ENCODE peak calls at places on chromosomes 4 and X, in seven cellular contexts. One of them, this sample, is unnamed.

GRCh38 chr4:48228887-48229462 is 40.7 kb downstream of the TEC start:
- DNase-seq in adipocyte: no peak
- DNase-seq in naive thymus-derived CD4-positive, alpha-beta T cell: no peak
- DNase-seq in CD4-positive, alpha-beta memory T cell: no peak
- DNase-seq in astrocyte: no peak
- DNase-seq in right cardiac atrium: no peak
- DNase-seq in neural progenitor cell: no peak
- DNase-seq in this sample: no peak

GRCh38 chrX:68982476-68982875 is 153.7 kb downstream of the EFNB1 start:
- DNase-seq in adipocyte: no peak
- DNase-seq in naive thymus-derived CD4-positive, alpha-beta T cell: no peak
- DNase-seq in CD4-positive, alpha-beta memory T cell: no peak
- DNase-seq in astrocyte: no peak
- DNase-seq in right cardiac atrium: no peak
- DNase-seq in neural progenitor cell: no peak
- DNase-seq in this sample: no peak

GRCh38 chr4:42398448-42399355 is 1.4 kb downstream of the SHISA3 start:
- DNase-seq in adipocyte: no peak
- DNase-seq in naive thymus-derived CD4-positive, alpha-beta T cell: no peak
- DNase-seq in CD4-positive, alpha-beta memory T cell: no peak
- DNase-seq in astrocyte: no peak
- DNase-seq in right cardiac atrium: no peak
- DNase-seq in neural progenitor cell: peak; percentile 84
- DNase-seq in this sample: peak; percentile 9

GRCh38 chr4:91113130-91113706 is 986.0 kb downstream of the CCSER1 start:
- DNase-seq in adipocyte: peak; percentile 53
- DNase-seq in naive thymus-derived CD4-positive, alpha-beta T cell: no peak
- DNase-seq in CD4-positive, alpha-beta memory T cell: no peak
- DNase-seq in astrocyte: peak; percentile 8
- DNase-seq in right cardiac atrium: no peak
- DNase-seq in neural progenitor cell: peak; percentile 49
- DNase-seq in this sample: peak; percentile 50

GRCh38 chrX:45515262-45516215 is 314.9 kb upstream of the DIPK2B start:
- DNase-seq in adipocyte: peak; percentile 95
- DNase-seq in naive thymus-derived CD4-positive, alpha-beta T cell: no peak
- DNase-seq in CD4-positive, alpha-beta memory T cell: peak; percentile 37
- DNase-seq in astrocyte: peak; percentile 81
- DNase-seq in right cardiac atrium: peak; percentile 51
- DNase-seq in neural progenitor cell: peak; percentile 49
- DNase-seq in this sample: peak; percentile 97

GRCh38 chr4:82776925-82777542 is 21.6 kb downstream of the SCD5 start:
- DNase-seq in adipocyte: peak; percentile 80
- DNase-seq in naive thymus-derived CD4-positive, alpha-beta T cell: no peak
- DNase-seq in CD4-positive, alpha-beta memory T cell: no peak
- DNase-seq in astrocyte: peak; percentile 87
- DNase-seq in right cardiac atrium: no peak
- DNase-seq in neural progenitor cell: no peak
- DNase-seq in this sample: no peak

GRCh38 chrX:111507931-111508330 is 3.5 kb upstream of the SERTM2 start:
- DNase-seq in adipocyte: no peak
- DNase-seq in naive thymus-derived CD4-positive, alpha-beta T cell: no peak
- DNase-seq in CD4-positive, alpha-beta memory T cell: no peak
- DNase-seq in astrocyte: no peak
- DNase-seq in right cardiac atrium: no peak
- DNase-seq in neural progenitor cell: no peak
- DNase-seq in this sample: no peak

GRCh38 chr4:19224820-19225219 is 1026.9 kb upstream of the SLIT2 start:
- DNase-seq in adipocyte: peak; percentile 81
- DNase-seq in naive thymus-derived CD4-positive, alpha-beta T cell: no peak
- DNase-seq in CD4-positive, alpha-beta memory T cell: no peak
- DNase-seq in astrocyte: no peak
- DNase-seq in right cardiac atrium: no peak
- DNase-seq in neural progenitor cell: peak; percentile 38
- DNase-seq in this sample: peak; percentile 66

GRCh38 chr4:40199999-40200880 is 3.4 kb downstream of the RHOH start:
- DNase-seq in adipocyte: no peak
- DNase-seq in naive thymus-derived CD4-positive, alpha-beta T cell: peak; percentile 73
- DNase-seq in CD4-positive, alpha-beta memory T cell: peak; percentile 62
- DNase-seq in astrocyte: peak; percentile 41
- DNase-seq in right cardiac atrium: no peak
- DNase-seq in neural progenitor cell: no peak
- DNase-seq in this sample: no peak

GRCh38 chr4:103100691-103101090 is 1.1 kb upstream of the BDH2 start:
- DNase-seq in adipocyte: no peak
- DNase-seq in naive thymus-derived CD4-positive, alpha-beta T cell: no peak
- DNase-seq in CD4-positive, alpha-beta memory T cell: no peak
- DNase-seq in astrocyte: no peak
- DNase-seq in right cardiac atrium: no peak
- DNase-seq in neural progenitor cell: peak; percentile 20
- DNase-seq in this sample: no peak

GRCh38 chr4:60656171-60656570 is 544.0 kb upstream of the ADGRL3 start:
- DNase-seq in adipocyte: peak; percentile 55
- DNase-seq in naive thymus-derived CD4-positive, alpha-beta T cell: no peak
- DNase-seq in CD4-positive, alpha-beta memory T cell: no peak
- DNase-seq in astrocyte: no peak
- DNase-seq in right cardiac atrium: no peak
- DNase-seq in neural progenitor cell: no peak
- DNase-seq in this sample: peak; percentile 44

GRCh38 chr4:102612824-102613366 is 111.7 kb downstream of the NFKB1 start:
- DNase-seq in adipocyte: no peak
- DNase-seq in naive thymus-derived CD4-positive, alpha-beta T cell: peak; percentile 73
- DNase-seq in CD4-positive, alpha-beta memory T cell: peak; percentile 64
- DNase-seq in astrocyte: no peak
- DNase-seq in right cardiac atrium: no peak
- DNase-seq in neural progenitor cell: no peak
- DNase-seq in this sample: peak; percentile 56

GRCh38 chr4:2798399-2799301 is 5.8 kb downstream of the SH3BP2 start:
- DNase-seq in adipocyte: no peak
- DNase-seq in naive thymus-derived CD4-positive, alpha-beta T cell: no peak
- DNase-seq in CD4-positive, alpha-beta memory T cell: no peak
- DNase-seq in astrocyte: no peak
- DNase-seq in right cardiac atrium: peak; percentile 92
- DNase-seq in neural progenitor cell: peak; percentile 4
- DNase-seq in this sample: no peak

GRCh38 chr4:3197366-3198105 is 51.4 kb upstream of the MSANTD1 start:
- DNase-seq in adipocyte: no peak
- DNase-seq in naive thymus-derived CD4-positive, alpha-beta T cell: no peak
- DNase-seq in CD4-positive, alpha-beta memory T cell: no peak
- DNase-seq in astrocyte: no peak
- DNase-seq in right cardiac atrium: no peak
- DNase-seq in neural progenitor cell: no peak
- DNase-seq in this sample: no peak

GRCh38 chrX:154353172-154353843 is 21.1 kb downstream of the FLNA start:
- DNase-seq in adipocyte: no peak
- DNase-seq in naive thymus-derived CD4-positive, alpha-beta T cell: no peak
- DNase-seq in CD4-positive, alpha-beta memory T cell: no peak
- DNase-seq in astrocyte: no peak
- DNase-seq in right cardiac atrium: peak; percentile 41
- DNase-seq in neural progenitor cell: no peak
- DNase-seq in this sample: no peak

GRCh38 chrX:347351-348117 is 28.9 kb upstream of the GTPBP6 start:
- DNase-seq in adipocyte: no peak
- DNase-seq in naive thymus-derived CD4-positive, alpha-beta T cell: no peak
- DNase-seq in CD4-positive, alpha-beta memory T cell: no peak
- DNase-seq in astrocyte: no peak
- DNase-seq in right cardiac atrium: peak; percentile 56
- DNase-seq in neural progenitor cell: no peak
- DNase-seq in this sample: no peak

GRCh38 chrX:40300286-40300890 is 202.6 kb upstream of the BCOR start:
- DNase-seq in adipocyte: no peak
- DNase-seq in naive thymus-derived CD4-positive, alpha-beta T cell: no peak
- DNase-seq in CD4-positive, alpha-beta memory T cell: no peak
- DNase-seq in astrocyte: no peak
- DNase-seq in right cardiac atrium: no peak
- DNase-seq in neural progenitor cell: peak; percentile 26
- DNase-seq in this sample: no peak

GRCh38 chr4:151997461-151997860 is 236.7 kb upstream of the GATB start:
- DNase-seq in adipocyte: no peak
- DNase-seq in naive thymus-derived CD4-positive, alpha-beta T cell: no peak
- DNase-seq in CD4-positive, alpha-beta memory T cell: no peak
- DNase-seq in astrocyte: no peak
- DNase-seq in right cardiac atrium: no peak
- DNase-seq in neural progenitor cell: no peak
- DNase-seq in this sample: no peak
- H3K4me1 ChIP-seq in adipocyte: peaks cover 5% of the 10 kb centered on the region
- H3K4me1 ChIP-seq in naive thymus-derived CD4-positive, alpha-beta T cell: peaks cover 21% of the 10 kb centered on the region
- H3K4me1 ChIP-seq in CD4-positive, alpha-beta memory T cell: peaks cover 22% of the 10 kb centered on the region
- H3K4me1 ChIP-seq in astrocyte: no peaks in the 10 kb centered on the region
- H3K4me1 ChIP-seq in right cardiac atrium: peaks cover 3% of the 10 kb centered on the region
- H3K4me1 ChIP-seq in neural progenitor cell: peaks cover 2% of the 10 kb centered on the region
- H3K4me1 ChIP-seq in this sample: no peaks in the 10 kb centered on the region

GRCh38 chr4:150090836-150091235 is 12.6 kb downstream of the DCLK2 start:
- DNase-seq in adipocyte: peak; percentile 65
- DNase-seq in naive thymus-derived CD4-positive, alpha-beta T cell: no peak
- DNase-seq in CD4-positive, alpha-beta memory T cell: no peak
- DNase-seq in astrocyte: peak; percentile 92
- DNase-seq in right cardiac atrium: no peak
- DNase-seq in neural progenitor cell: no peak
- DNase-seq in this sample: no peak

GRCh38 chr4:150094676-150095075 is 16.4 kb downstream of the DCLK2 start:
- DNase-seq in adipocyte: no peak
- DNase-seq in naive thymus-derived CD4-positive, alpha-beta T cell: no peak
- DNase-seq in CD4-positive, alpha-beta memory T cell: no peak
- DNase-seq in astrocyte: no peak
- DNase-seq in right cardiac atrium: no peak
- DNase-seq in neural progenitor cell: no peak
- DNase-seq in this sample: no peak

GRCh38 chr4:150098214-150098613 is 20.0 kb downstream of the DCLK2 start:
- DNase-seq in adipocyte: no peak
- DNase-seq in naive thymus-derived CD4-positive, alpha-beta T cell: no peak
- DNase-seq in CD4-positive, alpha-beta memory T cell: no peak
- DNase-seq in astrocyte: peak; percentile 62
- DNase-seq in right cardiac atrium: no peak
- DNase-seq in neural progenitor cell: no peak
- DNase-seq in this sample: no peak

DNA sequence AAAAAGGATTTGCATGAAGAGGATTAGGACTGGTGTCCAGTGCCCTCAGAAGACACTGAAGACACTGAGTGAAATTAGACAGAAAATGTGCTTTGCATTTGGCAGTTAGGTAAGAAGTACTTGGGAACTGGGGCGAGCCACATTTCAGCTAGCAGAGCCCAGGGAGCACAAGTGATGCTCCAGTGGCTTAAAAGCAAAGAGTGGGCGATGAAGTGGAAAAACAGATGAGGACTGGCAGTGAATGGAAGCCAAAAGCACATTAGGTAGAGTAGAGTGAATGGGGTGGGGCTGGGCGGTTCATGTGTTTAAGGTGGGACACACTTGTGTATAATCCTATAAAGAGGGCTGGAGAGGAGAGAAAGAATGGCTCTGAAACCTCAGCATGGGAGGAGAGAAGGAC is 18.4 kb downstream of the DCLK2 start:
- DNase-seq in adipocyte: no peak
- DNase-seq in naive thymus-derived CD4-positive, alpha-beta T cell: no peak
- DNase-seq in CD4-positive, alpha-beta memory T cell: no peak
- DNase-seq in astrocyte: no peak
- DNase-seq in right cardiac atrium: no peak
- DNase-seq in neural progenitor cell: peak; percentile 74
- DNase-seq in this sample: no peak
- H3K4me1 ChIP-seq in adipocyte: no peaks in the 10 kb centered on the region
- H3K4me1 ChIP-seq in naive thymus-derived CD4-positive, alpha-beta T cell: no peaks in the 10 kb centered on the region
- H3K4me1 ChIP-seq in CD4-positive, alpha-beta memory T cell: no peaks in the 10 kb centered on the region
- H3K4me1 ChIP-seq in astrocyte: peaks cover 5% of the 10 kb centered on the region
- H3K4me1 ChIP-seq in right cardiac atrium: no peaks in the 10 kb centered on the region
- H3K4me1 ChIP-seq in neural progenitor cell: peaks cover 18% of the 10 kb centered on the region
- H3K4me1 ChIP-seq in this sample: no peaks in the 10 kb centered on the region

GRCh38 chr4:169246957-169247396 is 23.8 kb downstream of the SH3RF1 start:
- DNase-seq in adipocyte: no peak
- DNase-seq in naive thymus-derived CD4-positive, alpha-beta T cell: no peak
- DNase-seq in CD4-positive, alpha-beta memory T cell: no peak
- DNase-seq in astrocyte: no peak
- DNase-seq in right cardiac atrium: no peak
- DNase-seq in neural progenitor cell: no peak
- DNase-seq in this sample: no peak
- H3K4me1 ChIP-seq in adipocyte: peaks cover 33% of the 10 kb centered on the region
- H3K4me1 ChIP-seq in naive thymus-derived CD4-positive, alpha-beta T cell: no peaks in the 10 kb centered on the region
- H3K4me1 ChIP-seq in CD4-positive, alpha-beta memory T cell: no peaks in the 10 kb centered on the region
- H3K4me1 ChIP-seq in astrocyte: peaks cover 44% of the 10 kb centered on the region
- H3K4me1 ChIP-seq in right cardiac atrium: peaks cover 6% of the 10 kb centered on the region
- H3K4me1 ChIP-seq in neural progenitor cell: peaks cover 57% of the 10 kb centered on the region
- H3K4me1 ChIP-seq in this sample: peaks cover 37% of the 10 kb centered on the region

GRCh38 chr4:123300222-123300621 is 96.4 kb upstream of the SPRY1 start:
- DNase-seq in adipocyte: no peak
- DNase-seq in naive thymus-derived CD4-positive, alpha-beta T cell: no peak
- DNase-seq in CD4-positive, alpha-beta memory T cell: no peak
- DNase-seq in astrocyte: no peak
- DNase-seq in right cardiac atrium: no peak
- DNase-seq in neural progenitor cell: no peak
- DNase-seq in this sample: no peak

GRCh38 chr4:123300625-123301024 is 96.0 kb upstream of the SPRY1 start:
- DNase-seq in adipocyte: no peak
- DNase-seq in naive thymus-derived CD4-positive, alpha-beta T cell: no peak
- DNase-seq in CD4-positive, alpha-beta memory T cell: no peak
- DNase-seq in astrocyte: no peak
- DNase-seq in right cardiac atrium: no peak
- DNase-seq in neural progenitor cell: no peak
- DNase-seq in this sample: no peak

GRCh38 chr4:123305746-123306145 is 90.8 kb upstream of the SPRY1 start:
- DNase-seq in adipocyte: no peak
- DNase-seq in naive thymus-derived CD4-positive, alpha-beta T cell: no peak
- DNase-seq in CD4-positive, alpha-beta memory T cell: no peak
- DNase-seq in astrocyte: no peak
- DNase-seq in right cardiac atrium: no peak
- DNase-seq in neural progenitor cell: no peak
- DNase-seq in this sample: no peak

GRCh38 chr4:123301942-123302341 is 94.7 kb upstream of the SPRY1 start:
- DNase-seq in adipocyte: no peak
- DNase-seq in naive thymus-derived CD4-positive, alpha-beta T cell: no peak
- DNase-seq in CD4-positive, alpha-beta memory T cell: no peak
- DNase-seq in astrocyte: no peak
- DNase-seq in right cardiac atrium: no peak
- DNase-seq in neural progenitor cell: no peak
- DNase-seq in this sample: no peak

DNA sequence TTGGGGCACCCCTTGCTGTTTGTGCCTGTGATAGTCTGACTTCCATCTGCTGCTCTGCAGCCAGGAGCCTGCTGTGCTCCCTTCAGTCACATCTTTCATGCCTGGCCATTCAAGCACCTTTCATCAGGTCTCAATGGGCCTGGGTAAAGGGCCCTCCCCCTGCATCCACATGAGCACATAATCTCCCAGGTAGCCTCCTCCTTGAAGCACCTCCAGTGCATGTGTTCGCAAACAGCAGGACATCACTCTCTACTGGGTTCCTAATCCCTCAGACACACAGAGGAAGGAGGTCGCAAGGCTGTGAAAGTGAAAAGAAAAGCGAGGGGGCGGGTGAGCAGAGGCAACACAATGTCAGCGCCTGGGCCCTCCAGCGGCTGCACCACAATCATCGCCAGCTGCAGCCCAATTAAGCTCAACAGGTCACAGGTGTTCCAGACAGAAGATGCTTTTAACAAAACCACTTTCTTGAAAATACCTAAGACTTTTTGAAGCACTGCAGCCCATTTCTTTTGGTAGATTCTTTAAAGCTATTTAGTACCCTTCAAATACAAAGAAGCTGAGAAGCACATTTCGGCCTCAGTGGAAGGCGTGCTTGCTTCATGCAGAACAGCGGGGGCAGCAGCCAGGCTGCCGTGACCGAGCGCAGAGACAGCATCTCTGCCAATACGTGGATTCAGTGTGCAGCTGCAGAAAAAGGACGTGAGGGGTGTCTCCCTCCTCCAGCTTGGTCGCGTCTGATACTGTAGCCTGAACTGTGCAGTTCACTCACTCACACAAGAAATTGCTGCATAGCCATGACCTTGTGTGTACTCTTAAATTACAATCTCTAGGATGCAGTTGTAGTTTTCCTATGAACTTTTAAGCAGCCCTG is 92.2 kb upstream of the SPRY1 start:
- DNase-seq in adipocyte: no peak
- DNase-seq in naive thymus-derived CD4-positive, alpha-beta T cell: no peak
- DNase-seq in CD4-positive, alpha-beta memory T cell: no peak
- DNase-seq in astrocyte: no peak
- DNase-seq in right cardiac atrium: peak; percentile 67
- DNase-seq in neural progenitor cell: peak; percentile 94
- DNase-seq in this sample: no peak
- H3K4me1 ChIP-seq in adipocyte: peaks cover 13% of the 10 kb centered on the region
- H3K4me1 ChIP-seq in naive thymus-derived CD4-positive, alpha-beta T cell: no peaks in the 10 kb centered on the region
- H3K4me1 ChIP-seq in CD4-positive, alpha-beta memory T cell: no peaks in the 10 kb centered on the region
- H3K4me1 ChIP-seq in astrocyte: no peaks in the 10 kb centered on the region
- H3K4me1 ChIP-seq in right cardiac atrium: no peaks in the 10 kb centered on the region
- H3K4me1 ChIP-seq in neural progenitor cell: peaks cover 70% of the 10 kb centered on the region
- H3K4me1 ChIP-seq in this sample: peaks cover 7% of the 10 kb centered on the region

This sample was measured in PC-3.